ENCODE peak calls at places on chromosomes 7 and 10, in six cellular contexts. I is skeletal muscle cell, F is HEK293T, V is Right ventricle myocardium inferior, M is GM12865, D is ureter. B is an unnamed sample.

GRCh38 chr7:1678070-1678543 is 8.0 kb downstream of the ELFN1 start:
- DNase-seq in I (no peak), F (no peak), V (peak), M (no peak), D (peak), B (no peak)

GRCh38 chr7:137741443-137741842 is 105.3 kb downstream of the DGKI start:
- DNase-seq in I (no peak), F (no peak), V (no peak), M (peak), D (no peak), B (no peak)

GRCh38 chr7:151351027-151351426 is 9.4 kb downstream of the NUB1 start:
- DNase-seq in I (no peak), F (peak), V (no peak), M (peak), D (no peak), B (no peak)

GRCh38 chr7:102064361-102065025 is 222.2 kb upstream of the SH2B2 start:
- DNase-seq in I (no peak), F (no peak), V (no peak), M (no peak), D (no peak), B (peak)

GRCh38 chr10:30603589-30603988 is 26.0 kb downstream of the LYZL2 start:
- DNase-seq in I (no peak), F (no peak), V (no peak), M (no peak), D (no peak), B (no peak)

GRCh38 chr7:109873296-109873695 is 1217.6 kb upstream of the LRRN3 start:
- DNase-seq in I (no peak), F (no peak), V (no peak), M (no peak), D (peak), B (no peak)

GRCh38 chr7:137160236-137160635 is 183.3 kb downstream of the PTN start:
- DNase-seq in I (no peak), F (no peak), V (no peak), M (no peak), D (no peak), B (no peak)

GRCh38 chr10:120735773-120736371 is 115.3 kb upstream of the WDR11 start:
- DNase-seq in I (no peak), F (peak), V (no peak), M (peak), D (no peak), B (no peak)

GRCh38 chr10:132876967-132877366 is 65.4 kb downstream of the CFAP46 start:
- DNase-seq in I (no peak), F (no peak), V (peak), M (no peak), D (peak), B (peak)

GRCh38 chr10:74406006-74406405 is 255.0 kb downstream of the ADK start:
- DNase-seq in I (no peak), F (no peak), V (no peak), M (no peak), D (no peak), B (no peak)

GRCh38 chr7:38060637-38061036 is 117.4 kb upstream of the STARD3NL start:
- DNase-seq in I (no peak), F (no peak), V (no peak), M (no peak), D (no peak), B (no peak)

GRCh38 chr7:70786076-70786475 is 345.9 kb upstream of the GALNT17 start:
- DNase-seq in I (no peak), F (no peak), V (no peak), M (no peak), D (no peak), B (no peak)

GRCh38 chr7:121334376-121334775 is 5.6 kb downstream of the WNT16 start:
- DNase-seq in I (no peak), F (no peak), V (no peak), M (no peak), D (no peak), B (no peak)

GRCh38 chr7:1899201-1899600 is 229.1 kb downstream of the ELFN1 start:
- DNase-seq in I (peak), F (no peak), V (peak), M (no peak), D (no peak), B (peak)

GRCh38 chr10:132230557-132231210 is 43.9 kb downstream of the DPYSL4 start:
- DNase-seq in I (no peak), F (no peak), V (no peak), M (no peak), D (no peak), B (no peak)